ENCODE peak calls at places on chromosomes 7 and 10, in ten cellular contexts. G, Q, M, V, H, U, Y, T, R and L are unnamed samples. For H3K36me3, the result is how much of the 10 kb centered on the place peaks cover.

GRCh38 chr10:117342638-117343037 is 32.6 kb downstream of the PDZD8 start:
- DNase-seq in G (no peak), Q (peak), M (no peak), V (no peak), H (no peak), U (no peak), Y (no peak), T (no peak), R (no peak), L (no peak)

GRCh38 chr7:6443372-6443941 is 4.3 kb downstream of the DAGLB start:
- DNase-seq in G (no peak), Q (peak), M (no peak), V (no peak), H (no peak), U (no peak), Y (peak), T (no peak), R (no peak), L (no peak)

GRCh38 chr10:91709394-91709798 is 76.5 kb upstream of the PPP1R3C start:
- DNase-seq in G (no peak), Q (peak), M (no peak), V (no peak), H (no peak), U (no peak), Y (no peak), T (no peak), R (no peak), L (no peak)

GRCh38 chr10:90787906-90788491 is 69.8 kb downstream of the HTR7 start:
- DNase-seq in G (no peak), Q (peak), M (peak), V (no peak), H (no peak), U (no peak), Y (no peak), T (no peak), R (peak), L (peak)

GRCh38 chr7:92508949-92509348 is 19.4 kb downstream of the PEX1 start:
- DNase-seq in G (no peak), Q (no peak), M (no peak), V (no peak), H (no peak), U (no peak), Y (no peak), T (no peak), R (no peak), L (no peak)

GRCh38 chr10:117439243-117439912 is 64.1 kb upstream of the PDZD8 start:
- DNase-seq in G (peak), Q (peak), M (no peak), V (no peak), H (peak), U (no peak), Y (peak), T (no peak), R (no peak), L (no peak)

GRCh38 chr10:44382131-44382858 is 2.6 kb downstream of the CXCL12 start:
- DNase-seq in G (no peak), Q (peak), M (no peak), V (no peak), H (no peak), U (no peak), Y (no peak), T (no peak), R (no peak), L (no peak)

GRCh38 chr7:55307123-55307916 is 57.8 kb upstream of the LANCL2 start:
- DNase-seq in G (no peak), Q (peak), M (no peak), V (no peak), H (no peak), U (no peak), Y (no peak), T (no peak), R (no peak), L (peak)

GRCh38 chr10:118870467-118871243 is 115.9 kb upstream of the CACUL1 start:
- DNase-seq in G (no peak), Q (peak), M (no peak), V (no peak), H (no peak), U (no peak), Y (peak), T (no peak), R (peak), L (peak)

GRCh38 chr7:158508802-158509385 is 78.7 kb downstream of the PTPRN2 start:
- DNase-seq in G (no peak), Q (no peak), M (no peak), V (no peak), H (no peak), U (no peak), Y (no peak), T (no peak), R (no peak), L (no peak)

GRCh38 chr7:48085433-48085791 is 3.7 kb upstream of the UPP1 start:
- DNase-seq in G (no peak), Q (peak), M (no peak), V (no peak), H (no peak), U (no peak), Y (no peak), T (no peak), R (no peak), L (no peak)

GRCh38 chr10:59967079-59967478 is 60.7 kb upstream of the CCDC6 start:
- DNase-seq in G (no peak), Q (no peak), M (no peak), V (no peak), H (no peak), U (no peak), Y (no peak), T (no peak), R (no peak), L (no peak)

GRCh38 chr7:74455933-74456332 is 2.2 kb downstream of the GTF2IRD1 start:
- DNase-seq in G (no peak), Q (no peak), M (no peak), V (no peak), H (no peak), U (no peak), Y (no peak), T (no peak), R (no peak), L (no peak)

GRCh38 chr7:151857412-151857811 is 19.5 kb downstream of the PRKAG2 start:
- DNase-seq in G (peak), Q (no peak), M (no peak), V (no peak), H (no peak), U (no peak), Y (peak), T (no peak), R (no peak), L (no peak)

GRCh38 chr7:9264395-9264794 is 831.0 kb downstream of the NXPH1 start:
- DNase-seq in G (no peak), Q (peak), M (no peak), V (no peak), H (no peak), U (no peak), Y (no peak), T (no peak), R (peak), L (no peak)

GRCh38 chr7:57181281-57181680 is 49.0 kb upstream of the ZNF479 start:
- DNase-seq in G (no peak), Q (no peak), M (no peak), V (no peak), H (no peak), U (no peak), Y (no peak), T (no peak), R (no peak), L (no peak)

GRCh38 chr7:106178593-106179134 is 66.6 kb upstream of the SYPL1 start:
- DNase-seq in G (no peak), Q (peak), M (no peak), V (no peak), H (no peak), U (no peak), Y (peak), T (no peak), R (no peak), L (no peak)

GRCh38 chr7:73931502-73931901 is 70.5 kb downstream of the TMEM270 start:
- DNase-seq in G (no peak), Q (no peak), M (no peak), V (no peak), H (no peak), U (no peak), Y (no peak), T (no peak), R (no peak), L (no peak)

GRCh38 chr10:47456794-47457527 is 27.0 kb downstream of the ANXA8 start:
- DNase-seq in G (no peak), Q (no peak), M (no peak), V (peak), H (no peak), U (no peak), Y (no peak), T (no peak), R (no peak), L (no peak)

GRCh38 chr7:87435546-87435945 is 39.9 kb downstream of the ABCB4 start:
- DNase-seq in G (no peak), Q (peak), M (no peak), V (no peak), H (no peak), U (no peak), Y (no peak), T (no peak), R (no peak), L (no peak)

GRCh38 chr10:21495686-21496284 is 29.7 kb downstream of the SKIDA1 start:
- DNase-seq in G (peak), Q (peak), M (peak), V (peak), H (no peak), U (peak), Y (peak), T (peak), R (peak), L (peak)

GRCh38 chr10:75035975-75036708 is 75.3 kb upstream of the SAMD8 start:
- DNase-seq in G (no peak), Q (peak), M (no peak), V (no peak), H (no peak), U (no peak), Y (no peak), T (no peak), R (no peak), L (no peak)

GRCh38 chr7:46145412-46145811 is 224.3 kb upstream of the IGFBP3 start:
- DNase-seq in G (no peak), Q (peak), M (no peak), V (no peak), H (no peak), U (no peak), Y (no peak), T (no peak), R (no peak), L (no peak)

GRCh38 chr10:29926649-29927048 is 132.7 kb downstream of the JCAD start:
- DNase-seq in G (no peak), Q (peak), M (no peak), V (no peak), H (no peak), U (no peak), Y (no peak), T (no peak), R (peak), L (peak)

GRCh38 chr7:157844141-157844540 is 507.3 kb downstream of the DNAJB6 start:
- DNase-seq in G (no peak), Q (no peak), M (no peak), V (no peak), H (no peak), U (no peak), Y (no peak), T (no peak), R (no peak), L (no peak)

GRCh38 chr7:55639640-55640039 is 67.3 kb upstream of the VOPP1 start:
- DNase-seq in G (no peak), Q (no peak), M (no peak), V (no peak), H (no peak), U (no peak), Y (no peak), T (no peak), R (no peak), L (no peak)

GRCh38 chr10:59623100-59623822 is 86.4 kb downstream of the SLC16A9 start:
- DNase-seq in G (no peak), Q (no peak), M (no peak), V (no peak), H (no peak), U (no peak), Y (no peak), T (no peak), R (no peak), L (no peak)

GRCh38 chr7:16905300-16906044 is 23.7 kb upstream of the AGR3 start:
- DNase-seq in G (no peak), Q (peak), M (no peak), V (no peak), H (no peak), U (no peak), Y (no peak), T (no peak), R (no peak), L (no peak)

GRCh38 chr7:31763548-31763947 is 76.5 kb downstream of the PPP1R17 start:
- DNase-seq in G (no peak), Q (no peak), M (no peak), V (no peak), H (no peak), U (no peak), Y (no peak), T (no peak), R (no peak), L (no peak)

GRCh38 chr10:66919248-66919647 is 6.6 kb upstream of the LRRTM3 start:
- DNase-seq in G (no peak), Q (no peak), M (no peak), V (no peak), H (no peak), U (no peak), Y (no peak), T (no peak), R (no peak), L (no peak)

GRCh38 chr7:17849504-17849903 is 90.8 kb downstream of the SNX13 start:
- DNase-seq in G (no peak), Q (peak), M (no peak), V (no peak), H (no peak), U (no peak), Y (no peak), T (no peak), R (no peak), L (no peak)

GRCh38 chr7:66728571-66728970 is 12.0 kb upstream of the RABGEF1 start:
- DNase-seq in G (no peak), Q (no peak), M (no peak), V (no peak), H (no peak), U (no peak), Y (no peak), T (no peak), R (no peak), L (no peak)

GRCh38 chr10:73968101-73968515 is 29.8 kb upstream of the VCL start:
- DNase-seq in G (no peak), Q (peak), M (no peak), V (peak), H (no peak), U (no peak), Y (no peak), T (peak), R (no peak), L (no peak)

GRCh38 chr10:27635699-27636270 is 109.8 kb downstream of the MKX start:
- DNase-seq in G (no peak), Q (no peak), M (no peak), V (no peak), H (no peak), U (no peak), Y (no peak), T (no peak), R (no peak), L (no peak)

GRCh38 chr7:8176370-8177081 is 85.4 kb downstream of the ICA1 start:
- DNase-seq in G (no peak), Q (no peak), M (peak), V (no peak), H (no peak), U (peak), Y (no peak), T (peak), R (no peak), L (no peak)

GRCh38 chr10:3222068-3222467 is 49.5 kb upstream of the PITRM1 start:
- DNase-seq in G (no peak), Q (peak), M (no peak), V (no peak), H (no peak), U (no peak), Y (no peak), T (no peak), R (no peak), L (no peak)

GRCh38 chr10:9342865-9343450 is 1288.5 kb downstream of the GATA3 start:
- DNase-seq in G (no peak), Q (peak), M (peak), V (no peak), H (no peak), U (no peak), Y (no peak), T (no peak), R (no peak), L (no peak)

GRCh38 chr7:38244516-38244915 is 28.9 kb downstream of the TARP start:
- DNase-seq in G (no peak), Q (no peak), M (no peak), V (no peak), H (no peak), U (no peak), Y (no peak), T (no peak), R (no peak), L (no peak)

GRCh38 chr10:93268021-93268420 is 194.3 kb downstream of the CYP26A1 start:
- DNase-seq in G (no peak), Q (no peak), M (no peak), V (no peak), H (no peak), U (no peak), Y (no peak), T (no peak), R (no peak), L (no peak)

GRCh38 chr10:93269281-93269680 is 195.6 kb downstream of the CYP26A1 start:
- DNase-seq in G (no peak), Q (no peak), M (no peak), V (no peak), H (no peak), U (no peak), Y (no peak), T (no peak), R (no peak), L (no peak)

GRCh38 chr10:93274419-93274818 is 200.7 kb downstream of the CYP26A1 start:
- DNase-seq in G (no peak), Q (no peak), M (no peak), V (no peak), H (no peak), U (no peak), Y (no peak), T (no peak), R (no peak), L (no peak)

GRCh38 chr10:93272884-93273675 is 199.4 kb downstream of the CYP26A1 start:
- DNase-seq in G (no peak), Q (no peak), M (no peak), V (peak), H (no peak), U (no peak), Y (no peak), T (no peak), R (no peak), L (no peak)

GRCh38 chr10:93271347-93271746 is 197.7 kb downstream of the CYP26A1 start:
- DNase-seq in G (no peak), Q (no peak), M (no peak), V (no peak), H (no peak), U (no peak), Y (no peak), T (no peak), R (no peak), L (no peak)
- H3K36me3 ChIP-seq in G (under half), Q (under half), M (under half), V (under half), H (under half), U (under half), Y (under half), T (under half), R (under half), L (under half)

DNA sequence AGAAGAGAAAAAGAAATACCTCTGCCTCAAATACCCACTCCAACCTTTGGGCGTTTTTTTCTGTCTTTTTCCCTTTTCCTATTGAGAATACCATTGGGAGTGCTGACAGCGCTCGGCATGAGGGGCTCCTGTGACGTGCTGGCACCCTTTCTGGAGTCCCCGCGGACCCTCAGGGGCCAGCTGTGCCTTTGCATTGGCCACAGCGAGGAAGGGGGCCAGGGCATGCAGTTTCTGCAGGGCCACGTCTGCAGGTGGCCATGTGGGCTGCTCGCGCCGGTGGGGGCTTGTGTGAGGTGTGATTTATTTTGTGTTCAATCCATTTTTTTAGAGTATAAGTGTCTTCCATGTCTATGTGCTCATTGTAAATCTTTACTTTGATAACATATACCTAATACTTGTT is 57.4 kb downstream of the INPP5A start:
- DNase-seq in G (no peak), Q (no peak), M (no peak), V (no peak), H (no peak), U (no peak), Y (no peak), T (no peak), R (no peak), L (no peak)
- H3K36me3 ChIP-seq in G (under half), Q (under half), M (under half), V (under half), H (under half), U (under half), Y (under half), T (under half), R (under half), L (under half)

DNA sequence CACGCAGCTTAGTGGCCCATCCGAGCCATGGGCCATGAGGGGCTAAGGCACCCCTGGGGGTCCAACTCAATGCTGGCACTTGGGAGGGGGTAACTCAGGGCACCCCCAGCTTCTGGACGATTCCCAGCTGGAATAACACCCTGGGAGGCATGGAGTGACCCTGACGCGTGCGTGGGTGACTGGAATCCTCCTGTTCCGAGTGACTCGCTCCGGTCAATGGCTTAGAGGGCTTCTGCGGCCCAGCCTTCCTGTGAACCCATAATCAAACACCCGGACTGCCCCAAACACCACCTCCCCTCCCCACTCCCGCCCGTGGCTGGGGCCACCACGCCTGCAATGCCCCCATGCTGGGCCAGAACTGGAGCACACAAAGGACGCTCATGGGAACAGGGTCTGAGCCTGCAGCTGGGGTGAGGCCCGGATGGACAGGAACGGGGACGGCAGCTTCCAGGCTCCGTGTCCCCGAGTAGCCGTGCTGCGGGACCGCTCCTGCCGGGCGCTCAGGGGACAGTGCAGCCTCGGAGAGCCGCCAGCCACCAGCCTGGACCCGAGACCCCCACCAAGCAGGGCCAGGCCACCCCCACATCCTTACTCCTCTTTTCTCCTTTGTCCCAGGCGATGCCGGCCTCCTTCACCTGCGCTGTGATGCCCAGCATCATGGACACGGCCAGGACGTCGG is 8.5 kb downstream of the INTS1 start:
- DNase-seq in G (no peak), Q (no peak), M (no peak), V (no peak), H (no peak), U (no peak), Y (no peak), T (no peak), R (no peak), L (no peak)
- H3K36me3 ChIP-seq in G (under half), Q (under half), M (under half), V (half or more), H (half or more), U (half or more), Y (half or more), T (under half), R (under half), L (half or more)

GRCh38 chr7:131533566-131534561 is 22.6 kb downstream of the PODXL start:
- DNase-seq in G (no peak), Q (no peak), M (no peak), V (no peak), H (no peak), U (no peak), Y (no peak), T (no peak), R (no peak), L (no peak)
- H3K36me3 ChIP-seq in G (under half), Q (under half), M (under half), V (half or more), H (under half), U (under half), Y (under half), T (under half), R (under half), L (under half)

DNA sequence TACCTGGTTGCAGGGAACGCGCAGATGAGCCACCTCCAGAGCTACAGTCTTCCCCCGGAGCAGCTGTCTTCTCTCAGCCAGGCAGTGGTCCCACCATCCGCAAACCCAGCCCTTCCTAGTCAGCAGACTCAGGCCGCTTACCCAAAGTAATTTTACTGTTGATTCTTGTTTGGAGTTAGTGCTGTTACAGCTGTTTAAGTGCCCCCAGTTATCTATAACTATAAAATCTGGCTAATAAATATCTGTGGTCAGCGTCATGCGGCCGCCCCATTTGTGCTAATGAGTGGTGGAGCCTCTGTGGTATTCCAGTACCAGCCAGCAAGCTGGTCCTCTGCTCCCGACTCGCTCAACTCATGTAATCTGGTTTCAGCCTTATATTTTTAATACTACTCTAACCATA is 43.2 kb upstream of the TMEM236 start:
- DNase-seq in G (no peak), Q (no peak), M (no peak), V (no peak), H (no peak), U (no peak), Y (no peak), T (no peak), R (no peak), L (no peak)
- H3K36me3 ChIP-seq in G (under half), Q (under half), M (under half), V (under half), H (half or more), U (under half), Y (under half), T (under half), R (under half), L (under half)

GRCh38 chr10:127420138-127420684 is 128.9 kb upstream of the NPS start:
- DNase-seq in G (no peak), Q (no peak), M (no peak), V (no peak), H (no peak), U (no peak), Y (no peak), T (no peak), R (no peak), L (no peak)
- H3K36me3 ChIP-seq in G (under half), Q (under half), M (under half), V (under half), H (half or more), U (under half), Y (under half), T (under half), R (under half), L (under half)